ENCODE peak calls at places on chromosomes 16 and 17, in ten cellular contexts. T, H, C, I, F, Y, A, N, M and Z are unnamed samples.

GRCh38 chr17:80166446-80166845 is 3.4 kb upstream of the CARD14 start:
- DNase-seq in M (no peak), I (no peak), T (no peak), C (no peak), H (no peak), A (no peak), F (no peak), N (no peak), Y (no peak), Z (no peak)

GRCh38 chr16:24729967-24730815 is 740 bp downstream of the TNRC6A start:
- DNase-seq in F (peak; percentile 32), I (peak; percentile 30), T (peak; percentile 43), Y (peak; percentile 39), H (no peak), A (no peak), C (peak; percentile 4), M (no peak), N (peak; percentile 56), Z (peak; percentile 88)

GRCh38 chr16:20327444-20328041 is at the start of gene GP2:
- DNase-seq in I (peak; percentile 25), N (no peak), M (no peak), Y (no peak), F (no peak), H (no peak), C (no peak), A (no peak), T (no peak), Z (peak; percentile 39)

GRCh38 chr17:63946440-63947363 is 14.6 kb upstream of the CD79B start:
- DNase-seq in M (no peak), F (peak; percentile 31), I (peak; percentile 73), Y (peak; percentile 71), H (no peak), A (no peak), T (peak; percentile 40), C (peak; percentile 88), N (peak; percentile 93), Z (peak; percentile 98)

GRCh38 chr16:57893217-57893558 is 77.7 kb downstream of the CNGB1 start:
- DNase-seq in T (no peak), C (no peak), N (no peak), Y (no peak), A (no peak), F (no peak), H (no peak), M (no peak), I (no peak), Z (no peak)

GRCh38 chr17:44900894-44901293 is 1.6 kb upstream of the EFTUD2 start:
- DNase-seq in M (no peak), H (no peak), F (peak; percentile 89), C (no peak), Y (peak; percentile 98), T (no peak), A (no peak), N (no peak), I (no peak), Z (no peak)

GRCh38 chr17:79840204-79840988 is 1.2 kb upstream of the CBX4 start:
- DNase-seq in F (peak; percentile 41), Y (peak; percentile 69), C (no peak), A (peak; percentile 16), N (no peak), I (peak; percentile 63), M (no peak), H (no peak), T (no peak), Z (peak; percentile 81)

GRCh38 chr16:85840395-85840794 is 40.9 kb downstream of the COX4I1 start:
- DNase-seq in N (no peak), H (no peak), A (no peak), Y (no peak), I (no peak), C (no peak), M (no peak), F (no peak), T (no peak), Z (no peak)

GRCh38 chr17:5780476-5780875 is 196.2 kb upstream of the NLRP1 start:
- DNase-seq in I (no peak), N (no peak), C (no peak), H (no peak), T (no peak), Y (peak; percentile 81), M (peak; percentile 51), A (peak; percentile 67), F (peak; percentile 65), Z (no peak)

GRCh38 chr16:24544640-24545039 is 5.3 kb downstream of the RBBP6 start:
- DNase-seq in M (no peak), I (no peak), A (no peak), H (no peak), N (no peak), Y (peak; percentile 55), C (no peak), F (peak; percentile 46), T (no peak), Z (no peak)

GRCh38 chr16:85616608-85617311 is 3.6 kb downstream of the GSE1 start:
- DNase-seq in I (no peak), Y (no peak), N (no peak), A (no peak), F (no peak), M (no peak), H (no peak), T (no peak), C (peak; percentile 37), Z (no peak)

GRCh38 chr17:74772071-74772470 is 4.1 kb downstream of the NAT9 start:
- DNase-seq in H (no peak), N (no peak), I (no peak), T (no peak), F (no peak), A (no peak), C (no peak), M (no peak), Y (no peak), Z (no peak)

GRCh38 chr16:25033852-25034251 is 18.7 kb upstream of the ARHGAP17 start:
- DNase-seq in N (no peak), M (no peak), H (no peak), F (peak; percentile 74), C (no peak), I (no peak), Y (no peak), A (no peak), T (no peak), Z (no peak)

GRCh38 chr16:55467898-55468297 is 11.1 kb upstream of the MMP2 start:
- DNase-seq in F (no peak), Y (no peak), H (no peak), A (no peak), T (no peak), N (no peak), C (no peak), M (no peak), I (no peak), Z (no peak)

GRCh38 chr17:78774956-78775571 is 7.0 kb downstream of the CYTH1 start:
- DNase-seq in C (peak; percentile 36), M (no peak), N (no peak), Y (no peak), H (no peak), I (no peak), A (no peak), T (peak; percentile 25), F (no peak), Z (no peak)

GRCh38 chr16:1749152-1750117 is 21.9 kb downstream of the NME3 start:
- DNase-seq in I (no peak), Y (no peak), T (no peak), H (no peak), C (no peak), M (no peak), A (no peak), F (peak; percentile 52), N (no peak), Z (no peak)

GRCh38 chr16:28326881-28327610 is 34.7 kb downstream of the SBK1 start:
- DNase-seq in Y (peak; percentile 74), C (peak; percentile 83), N (peak; percentile 90), A (no peak), F (peak; percentile 34), M (no peak), I (peak; percentile 79), T (peak; percentile 37), H (peak; percentile 35), Z (peak; percentile 84)

GRCh38 chr16:73092236-73092781 is 44.4 kb upstream of the ZFHX3 start:
- DNase-seq in C (no peak), I (no peak), A (no peak), F (no peak), Y (peak; percentile 55), N (no peak), H (no peak), M (no peak), T (no peak), Z (no peak)

GRCh38 chr17:28745777-28746473 is 2.1 kb downstream of the TRAF4 start:
- DNase-seq in Y (no peak), F (no peak), M (no peak), T (no peak), A (no peak), H (no peak), N (no peak), I (peak; percentile 59), C (no peak), Z (peak; percentile 69)

GRCh38 chr17:73480740-73481139 is 163.5 kb downstream of the SDK2 start:
- DNase-seq in Y (no peak), N (no peak), H (no peak), M (no peak), F (no peak), A (no peak), T (no peak), I (no peak), C (no peak), Z (no peak)

GRCh38 chr17:79420318-79421243 is 190.3 kb downstream of the RBFOX3 start:
- DNase-seq in M (no peak), T (no peak), Y (peak; percentile 11), N (no peak), H (no peak), A (no peak), I (no peak), F (peak; percentile 48), C (no peak), Z (no peak)

GRCh38 chr16:4487955-4488481 is 11.8 kb downstream of the HMOX2 start:
- DNase-seq in F (peak; percentile 69), T (no peak), A (no peak), H (no peak), M (no peak), N (no peak), C (no peak), Y (peak; percentile 78), I (no peak), Z (no peak)

GRCh38 chr17:60472449-60472848 is 50.2 kb downstream of the CHCT1 start:
- DNase-seq in M (no peak), C (no peak), A (no peak), Y (no peak), H (no peak), T (no peak), I (no peak), N (no peak), F (no peak), Z (no peak)

GRCh38 chr17:47209499-47209898 is 351 bp downstream of the MYL4 start:
- DNase-seq in A (no peak), I (no peak), N (no peak), T (no peak), M (no peak), F (no peak), Y (no peak), C (no peak), H (no peak), Z (no peak)

GRCh38 chr17:14910916-14911315 is 354.2 kb downstream of the PMP22 start:
- DNase-seq in I (no peak), A (no peak), H (no peak), M (no peak), F (no peak), N (no peak), C (no peak), Y (no peak), T (no peak), Z (no peak)

GRCh38 chr17:15944720-15945492 is at the start of gene ADORA2B:
- DNase-seq in H (peak; percentile 42), C (peak; percentile 75), F (peak; percentile 66), M (no peak), T (no peak), I (peak; percentile 67), N (no peak), A (no peak), Y (peak; percentile 88), Z (peak; percentile 96)

GRCh38 chr17:50161911-50162288 is 3.9 kb upstream of the SGCA start:
- DNase-seq in C (no peak), A (no peak), I (no peak), Y (no peak), F (no peak), T (no peak), M (no peak), N (no peak), H (no peak), Z (peak; percentile 73)

GRCh38 chr16:31440511-31441184 is 1.9 kb downstream of the ZNF843 start:
- DNase-seq in Y (no peak), A (no peak), M (no peak), T (no peak), F (no peak), C (no peak), H (no peak), N (no peak), I (no peak), Z (no peak)